ENCODE peak calls at places on chromosomes 12 and 14, in ten cellular contexts. One of them, this sample, is unnamed.

GRCh38 chr12:570237-570925 is 92.9 kb downstream of the NINJ2 start:
- DNase-seq in suprapubic skin: peak; percentile 84
- DNase-seq in HL-60: no peak
- DNase-seq in SK-N-SH: peak; percentile 81
- DNase-seq in prostate gland: peak; percentile 44
- DNase-seq in HCT116: peak; percentile 76
- DNase-seq in stomach: peak; percentile 77
- DNase-seq in K562: peak; percentile 72
- DNase-seq in spleen: peak; percentile 85
- DNase-seq in sigmoid colon: peak; percentile 91
- DNase-seq in this sample: no peak

GRCh38 chr12:89211456-89211855 is 140.8 kb downstream of the DUSP6 start:
- DNase-seq in suprapubic skin: no peak
- DNase-seq in sigmoid colon: no peak
- DNase-seq in HL-60: no peak
- DNase-seq in K562: no peak
- DNase-seq in stomach: no peak
- DNase-seq in HCT116: no peak
- DNase-seq in prostate gland: no peak
- DNase-seq in SK-N-SH: no peak
- DNase-seq in spleen: no peak
- DNase-seq in this sample: no peak

GRCh38 chr14:84458881-84459280 is 1071.1 kb upstream of the FLRT2 start:
- DNase-seq in HL-60: no peak
- DNase-seq in K562: no peak
- DNase-seq in prostate gland: no peak
- DNase-seq in sigmoid colon: no peak
- DNase-seq in stomach: no peak
- DNase-seq in suprapubic skin: no peak
- DNase-seq in spleen: no peak
- DNase-seq in HCT116: no peak
- DNase-seq in SK-N-SH: no peak
- DNase-seq in this sample: no peak

GRCh38 chr12:120229071-120229582 is 28.2 kb upstream of the RPLP0 start:
- DNase-seq in HCT116: no peak
- DNase-seq in SK-N-SH: peak; percentile 31
- DNase-seq in suprapubic skin: no peak
- DNase-seq in stomach: no peak
- DNase-seq in sigmoid colon: peak; percentile 79
- DNase-seq in spleen: no peak
- DNase-seq in prostate gland: no peak
- DNase-seq in HL-60: no peak
- DNase-seq in K562: peak; percentile 92
- DNase-seq in this sample: no peak

GRCh38 chr14:99686557-99687283 is 2.6 kb downstream of the CYP46A1 start:
- DNase-seq in K562: no peak
- DNase-seq in prostate gland: no peak
- DNase-seq in stomach: no peak
- DNase-seq in HCT116: no peak
- DNase-seq in SK-N-SH: no peak
- DNase-seq in HL-60: no peak
- DNase-seq in sigmoid colon: peak; percentile 56
- DNase-seq in suprapubic skin: no peak
- DNase-seq in spleen: no peak
- DNase-seq in this sample: no peak

GRCh38 chr14:89162586-89162985 is 254.4 kb downstream of the FOXN3 start:
- DNase-seq in K562: no peak
- DNase-seq in stomach: no peak
- DNase-seq in prostate gland: no peak
- DNase-seq in sigmoid colon: no peak
- DNase-seq in SK-N-SH: no peak
- DNase-seq in spleen: no peak
- DNase-seq in HL-60: no peak
- DNase-seq in HCT116: no peak
- DNase-seq in suprapubic skin: no peak
- DNase-seq in this sample: no peak

GRCh38 chr12:93573552-93574223 is 1.2 kb downstream of the SOCS2 start:
- DNase-seq in spleen: no peak
- DNase-seq in prostate gland: no peak
- DNase-seq in stomach: no peak
- DNase-seq in HL-60: no peak
- DNase-seq in sigmoid colon: no peak
- DNase-seq in HCT116: no peak
- DNase-seq in SK-N-SH: no peak
- DNase-seq in K562: no peak
- DNase-seq in suprapubic skin: no peak
- DNase-seq in this sample: no peak

GRCh38 chr12:121279507-121279915 is 17.0 kb downstream of the CAMKK2 start:
- DNase-seq in K562: no peak
- DNase-seq in stomach: no peak
- DNase-seq in HCT116: no peak
- DNase-seq in spleen: peak; percentile 87
- DNase-seq in prostate gland: no peak
- DNase-seq in SK-N-SH: peak; percentile 62
- DNase-seq in suprapubic skin: no peak
- DNase-seq in HL-60: no peak
- DNase-seq in sigmoid colon: peak; percentile 81
- DNase-seq in this sample: no peak

GRCh38 chr14:72864712-72865365 is 29.1 kb downstream of the DPF3 start:
- DNase-seq in SK-N-SH: no peak
- DNase-seq in K562: no peak
- DNase-seq in sigmoid colon: no peak
- DNase-seq in prostate gland: no peak
- DNase-seq in HCT116: no peak
- DNase-seq in HL-60: no peak
- DNase-seq in stomach: no peak
- DNase-seq in spleen: no peak
- DNase-seq in suprapubic skin: no peak
- DNase-seq in this sample: no peak

GRCh38 chr12:46494424-46494823 is 121.9 kb upstream of the SLC38A2 start:
- DNase-seq in HL-60: no peak
- DNase-seq in K562: no peak
- DNase-seq in sigmoid colon: no peak
- DNase-seq in HCT116: no peak
- DNase-seq in spleen: no peak
- DNase-seq in suprapubic skin: no peak
- DNase-seq in stomach: no peak
- DNase-seq in prostate gland: no peak
- DNase-seq in SK-N-SH: no peak
- DNase-seq in this sample: no peak

GRCh38 chr12:46490635-46491034 is 118.1 kb upstream of the SLC38A2 start:
- DNase-seq in K562: no peak
- DNase-seq in stomach: no peak
- DNase-seq in HL-60: no peak
- DNase-seq in prostate gland: no peak
- DNase-seq in SK-N-SH: no peak
- DNase-seq in spleen: no peak
- DNase-seq in sigmoid colon: no peak
- DNase-seq in HCT116: no peak
- DNase-seq in suprapubic skin: no peak
- DNase-seq in this sample: no peak

GRCh38 chr12:46491548-46491947 is 119.0 kb upstream of the SLC38A2 start:
- DNase-seq in sigmoid colon: no peak
- DNase-seq in suprapubic skin: no peak
- DNase-seq in SK-N-SH: no peak
- DNase-seq in HL-60: no peak
- DNase-seq in prostate gland: no peak
- DNase-seq in spleen: no peak
- DNase-seq in stomach: no peak
- DNase-seq in K562: no peak
- DNase-seq in HCT116: no peak
- DNase-seq in this sample: no peak

GRCh38 chr12:46493352-46494209 is 121.0 kb upstream of the SLC38A2 start:
- DNase-seq in K562: no peak
- DNase-seq in suprapubic skin: no peak
- DNase-seq in prostate gland: no peak
- DNase-seq in SK-N-SH: no peak
- DNase-seq in sigmoid colon: no peak
- DNase-seq in stomach: no peak
- DNase-seq in HCT116: no peak
- DNase-seq in HL-60: no peak
- DNase-seq in spleen: no peak
- DNase-seq in this sample: no peak

DNA sequence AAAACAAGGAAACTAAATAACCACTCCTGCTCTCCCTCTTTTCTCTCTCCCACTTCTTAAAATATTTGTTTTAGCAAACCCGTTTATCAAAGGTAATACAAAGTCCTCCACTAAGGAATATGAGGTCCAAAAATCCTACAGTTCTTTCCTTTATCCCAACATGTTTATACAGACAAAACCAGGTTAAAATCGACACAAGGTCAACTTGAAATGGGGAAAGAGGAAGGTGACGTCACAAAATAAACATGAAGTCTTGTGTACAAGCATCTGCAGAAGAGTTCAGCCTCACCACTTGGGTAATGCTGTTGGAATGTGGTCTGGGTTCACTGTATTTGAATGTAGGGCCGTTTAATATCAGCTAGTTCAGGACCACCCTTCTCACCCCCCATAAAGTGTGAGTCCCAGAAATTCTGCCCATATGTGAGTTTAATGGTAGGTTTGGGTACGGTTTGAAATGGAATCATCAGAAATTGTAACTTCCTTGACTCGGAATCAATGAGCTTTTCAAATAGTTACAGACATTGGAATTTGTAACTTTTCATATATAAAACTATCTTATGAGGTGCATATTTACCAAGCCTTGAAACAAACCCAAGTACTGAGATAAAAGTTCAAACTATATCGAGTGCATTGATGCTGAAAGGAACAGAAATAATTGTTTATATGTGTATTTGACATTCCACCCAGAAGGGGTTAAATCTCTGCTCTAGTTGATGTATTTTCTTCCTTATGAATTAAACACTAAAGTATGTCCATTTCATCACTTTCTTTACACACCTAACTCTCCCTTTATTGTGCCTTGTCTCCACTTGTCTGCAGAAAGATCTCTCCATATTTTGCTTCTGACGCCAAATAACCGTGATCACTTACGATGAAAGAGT is 120.1 kb upstream of the SLC38A2 start:
- DNase-seq in HCT116: peak; percentile 85
- DNase-seq in sigmoid colon: no peak
- DNase-seq in SK-N-SH: no peak
- DNase-seq in stomach: no peak
- DNase-seq in K562: no peak
- DNase-seq in HL-60: no peak
- DNase-seq in suprapubic skin: no peak
- DNase-seq in prostate gland: no peak
- DNase-seq in spleen: no peak
- DNase-seq in this sample: no peak
- TF ChIP-seq POLR2AphosphoS5 in HCT116: peak; percentile 37
- TF ChIP-seq POLR2AphosphoS5 in sigmoid colon: no peak
- TF ChIP-seq POLR2AphosphoS5 in SK-N-SH: no peak
- TF ChIP-seq POLR2AphosphoS5 in stomach: no peak
- TF ChIP-seq POLR2AphosphoS5 in K562: no peak
- TF ChIP-seq POLR2AphosphoS5 in HL-60: no peak
- TF ChIP-seq POLR2AphosphoS5 in suprapubic skin: no peak
- TF ChIP-seq POLR2AphosphoS5 in prostate gland: no peak
- TF ChIP-seq POLR2AphosphoS5 in spleen: no peak
- TF ChIP-seq POLR2AphosphoS5 in this sample: no peak

GRCh38 chr14:23708343-23708742 is 72.2 kb downstream of the DHRS2 start:
- DNase-seq in stomach: no peak
- DNase-seq in HL-60: no peak
- DNase-seq in K562: no peak
- DNase-seq in prostate gland: no peak
- DNase-seq in spleen: no peak
- DNase-seq in SK-N-SH: no peak
- DNase-seq in suprapubic skin: no peak
- DNase-seq in sigmoid colon: no peak
- DNase-seq in HCT116: no peak
- DNase-seq in this sample: no peak
- TF ChIP-seq POLR2AphosphoS5 in stomach: no peak
- TF ChIP-seq POLR2AphosphoS5 in HL-60: no peak
- TF ChIP-seq POLR2AphosphoS5 in K562: no peak
- TF ChIP-seq POLR2AphosphoS5 in prostate gland: no peak
- TF ChIP-seq POLR2AphosphoS5 in spleen: no peak
- TF ChIP-seq POLR2AphosphoS5 in SK-N-SH: no peak
- TF ChIP-seq POLR2AphosphoS5 in suprapubic skin: no peak
- TF ChIP-seq POLR2AphosphoS5 in sigmoid colon: no peak
- TF ChIP-seq POLR2AphosphoS5 in HCT116: no peak
- TF ChIP-seq POLR2AphosphoS5 in this sample: no peak

GRCh38 chr14:49972840-49973239 is 80.0 kb downstream of the ARF6 start:
- DNase-seq in HCT116: peak; percentile 71
- DNase-seq in spleen: no peak
- DNase-seq in SK-N-SH: no peak
- DNase-seq in sigmoid colon: no peak
- DNase-seq in K562: peak; percentile 31
- DNase-seq in HL-60: no peak
- DNase-seq in stomach: peak; percentile 36
- DNase-seq in prostate gland: peak; percentile 60
- DNase-seq in suprapubic skin: no peak
- DNase-seq in this sample: no peak

GRCh38 chr14:49969961-49970360 is 77.1 kb downstream of the ARF6 start:
- DNase-seq in sigmoid colon: no peak
- DNase-seq in stomach: no peak
- DNase-seq in prostate gland: no peak
- DNase-seq in HCT116: no peak
- DNase-seq in SK-N-SH: no peak
- DNase-seq in suprapubic skin: no peak
- DNase-seq in HL-60: no peak
- DNase-seq in spleen: no peak
- DNase-seq in K562: no peak
- DNase-seq in this sample: no peak

GRCh38 chr14:49971156-49972141 is 78.6 kb downstream of the ARF6 start:
- DNase-seq in HL-60: peak; percentile 27
- DNase-seq in stomach: no peak
- DNase-seq in spleen: no peak
- DNase-seq in prostate gland: no peak
- DNase-seq in HCT116: no peak
- DNase-seq in K562: no peak
- DNase-seq in sigmoid colon: no peak
- DNase-seq in suprapubic skin: no peak
- DNase-seq in SK-N-SH: no peak
- DNase-seq in this sample: peak; percentile 43

GRCh38 chr14:49970474-49971147 is 77.7 kb downstream of the ARF6 start:
- DNase-seq in stomach: peak; percentile 42
- DNase-seq in HCT116: no peak
- DNase-seq in SK-N-SH: no peak
- DNase-seq in HL-60: no peak
- DNase-seq in prostate gland: no peak
- DNase-seq in spleen: no peak
- DNase-seq in suprapubic skin: no peak
- DNase-seq in sigmoid colon: no peak
- DNase-seq in K562: peak; percentile 77
- DNase-seq in this sample: no peak

GRCh38 chr14:49972199-49972671 is 79.4 kb downstream of the ARF6 start:
- DNase-seq in prostate gland: peak; percentile 41
- DNase-seq in K562: no peak
- DNase-seq in spleen: no peak
- DNase-seq in suprapubic skin: no peak
- DNase-seq in HCT116: no peak
- DNase-seq in stomach: no peak
- DNase-seq in SK-N-SH: no peak
- DNase-seq in HL-60: peak; percentile 32
- DNase-seq in sigmoid colon: no peak
- DNase-seq in this sample: no peak
- TF ChIP-seq POLR2AphosphoS5 in prostate gland: no peak
- TF ChIP-seq POLR2AphosphoS5 in K562: no peak
- TF ChIP-seq POLR2AphosphoS5 in spleen: no peak
- TF ChIP-seq POLR2AphosphoS5 in suprapubic skin: no peak
- TF ChIP-seq POLR2AphosphoS5 in HCT116: no peak
- TF ChIP-seq POLR2AphosphoS5 in stomach: no peak
- TF ChIP-seq POLR2AphosphoS5 in SK-N-SH: no peak
- TF ChIP-seq POLR2AphosphoS5 in HL-60: no peak
- TF ChIP-seq POLR2AphosphoS5 in sigmoid colon: no peak
- TF ChIP-seq POLR2AphosphoS5 in this sample: no peak

GRCh38 chr12:118061876-118062791 is 1.2 kb upstream of the WSB2 start:
- DNase-seq in prostate gland: peak; percentile 43
- DNase-seq in sigmoid colon: peak; percentile 78
- DNase-seq in K562: peak; percentile 68
- DNase-seq in suprapubic skin: peak; percentile 67
- DNase-seq in HL-60: no peak
- DNase-seq in stomach: peak; percentile 45
- DNase-seq in spleen: peak; percentile 73
- DNase-seq in HCT116: no peak
- DNase-seq in SK-N-SH: peak; percentile 62
- DNase-seq in this sample: peak; percentile 34
- TF ChIP-seq POLR2AphosphoS5 in prostate gland: peak; percentile 36
- TF ChIP-seq POLR2AphosphoS5 in sigmoid colon: no peak
- TF ChIP-seq POLR2AphosphoS5 in K562: peak; percentile 52
- TF ChIP-seq POLR2AphosphoS5 in suprapubic skin: no peak
- TF ChIP-seq POLR2AphosphoS5 in HL-60: no peak
- TF ChIP-seq POLR2AphosphoS5 in stomach: peak; percentile 3
- TF ChIP-seq POLR2AphosphoS5 in spleen: no peak
- TF ChIP-seq POLR2AphosphoS5 in HCT116: peak; percentile 85
- TF ChIP-seq POLR2AphosphoS5 in SK-N-SH: peak; percentile 71
- TF ChIP-seq POLR2AphosphoS5 in this sample: peak; percentile 37

This sample was measured in GM12892.